ENCODE peak calls at places on chromosomes 7 and 10, in seven cellular contexts. F is HepG2, N is HCT116, B is K562, A is H1, J is SK-N-SH, X is GM12878. G is an unnamed sample.
A peak's percentile ranks its signal among the peaks of the same experiment; 100 is the strongest.

GRCh38 chr10:84317174-84317573 is 11.2 kb upstream of the CCSER2 start:
- DNase-seq in F (no peak), N (no peak), B (no peak), A (no peak), J (no peak), X (no peak), G (no peak)

GRCh38 chr7:100509213-100509612 is 25.5 kb downstream of the NYAP1 start:
- DNase-seq in F (no peak), N (no peak), B (peak; percentile 2), A (no peak), J (no peak), X (no peak), G (no peak)

GRCh38 chr10:19847321-19847720 is 31.1 kb downstream of the PLXDC2 start:
- DNase-seq in F (no peak), N (no peak), B (no peak), A (no peak), J (no peak), X (no peak), G (no peak)

GRCh38 chr7:112150823-112151641 is 55.2 kb downstream of the DOCK4 start:
- DNase-seq in F (no peak), N (no peak), B (no peak), A (no peak), J (no peak), X (no peak), G (no peak)

GRCh38 chr7:1289681-1290261 is 57.1 kb downstream of the UNCX start:
- DNase-seq in F (no peak), N (no peak), B (no peak), A (no peak), J (no peak), X (no peak), G (no peak)

GRCh38 chr10:4775808-4776207 is 50.2 kb upstream of the AKR1E2 start:
- DNase-seq in F (no peak), N (no peak), B (no peak), A (no peak), J (no peak), X (no peak), G (no peak)

GRCh38 chr10:25017247-25017590 is 807 bp downstream of the THNSL1 start:
- DNase-seq in F (no peak), N (no peak), B (no peak), A (no peak), J (peak; percentile 29), X (peak; percentile 20), G (no peak)

GRCh38 chr10:14838582-14839304 is 637 bp downstream of the HSPA14 start:
- DNase-seq in F (peak; percentile 18), N (no peak), B (peak; percentile 71), A (peak; percentile 13), J (peak; percentile 74), X (no peak), G (no peak)

GRCh38 chr10:69089638-69090599 is 2.0 kb downstream of the SRGN start:
- DNase-seq in F (no peak), N (no peak), B (no peak), A (no peak), J (no peak), X (peak; percentile 65), G (no peak)

GRCh38 chr7:45692031-45692430 is 117.9 kb downstream of the ADCY1 start:
- DNase-seq in F (no peak), N (no peak), B (no peak), A (no peak), J (no peak), X (no peak), G (no peak)

GRCh38 chr7:127447326-127447945 is 54.9 kb upstream of the ZNF800 start:
- DNase-seq in F (peak; percentile 64), N (peak; percentile 74), B (peak; percentile 74), A (peak; percentile 64), J (peak; percentile 42), X (peak; percentile 28), G (peak; percentile 46)

GRCh38 chr7:127629268-127629854 is 11.4 kb upstream of the PAX4 start:
- DNase-seq in F (peak; percentile 33), N (peak; percentile 50), B (peak; percentile 51), A (peak; percentile 80), J (peak; percentile 58), X (no peak), G (peak; percentile 27)

GRCh38 chr10:29722777-29723176 is 88.0 kb upstream of the SVIL start:
- DNase-seq in F (no peak), N (no peak), B (no peak), A (no peak), J (no peak), X (no peak), G (no peak)

GRCh38 chr7:150586778-150587152 is 19.6 kb downstream of the GIMAP4 start:
- DNase-seq in F (no peak), N (no peak), B (no peak), A (no peak), J (no peak), X (no peak), G (no peak)

GRCh38 chr10:27391916-27392315 is 112.2 kb upstream of the RAB18 start:
- DNase-seq in F (no peak), N (no peak), B (no peak), A (no peak), J (no peak), X (no peak), G (no peak)

GRCh38 chr7:3282457-3282856 is 18.6 kb upstream of the SDK1 start:
- DNase-seq in F (no peak), N (no peak), B (no peak), A (no peak), J (no peak), X (no peak), G (no peak)

GRCh38 chr10:12876266-12876665 is 125.2 kb downstream of the CCDC3 start:
- DNase-seq in F (no peak), N (no peak), B (no peak), A (no peak), J (no peak), X (no peak), G (no peak)

GRCh38 chr7:23017303-23017702 is 3.4 kb upstream of the HYCC1 start:
- DNase-seq in F (no peak), N (no peak), B (no peak), A (no peak), J (no peak), X (no peak), G (no peak)

GRCh38 chr10:48517482-48517881 is 87.4 kb downstream of the ARHGAP22 start:
- DNase-seq in F (no peak), N (no peak), B (no peak), A (no peak), J (no peak), X (no peak), G (no peak)

GRCh38 chr7:151624246-151624928 is 104.7 kb upstream of the RHEB start:
- DNase-seq in F (no peak), N (no peak), B (no peak), A (no peak), J (no peak), X (no peak), G (no peak)

GRCh38 chr7:151621961-151622360 is 102.3 kb upstream of the RHEB start:
- DNase-seq in F (no peak), N (no peak), B (no peak), A (no peak), J (no peak), X (no peak), G (no peak)

GRCh38 chr7:151626422-151627115 is 106.9 kb upstream of the RHEB start:
- DNase-seq in F (peak; percentile 45), N (no peak), B (no peak), A (no peak), J (peak; percentile 56), X (no peak), G (no peak)

GRCh38 chr7:151628846-151629604 is 109.3 kb upstream of the RHEB start:
- DNase-seq in F (no peak), N (no peak), B (no peak), A (no peak), J (no peak), X (no peak), G (no peak)

DNA sequence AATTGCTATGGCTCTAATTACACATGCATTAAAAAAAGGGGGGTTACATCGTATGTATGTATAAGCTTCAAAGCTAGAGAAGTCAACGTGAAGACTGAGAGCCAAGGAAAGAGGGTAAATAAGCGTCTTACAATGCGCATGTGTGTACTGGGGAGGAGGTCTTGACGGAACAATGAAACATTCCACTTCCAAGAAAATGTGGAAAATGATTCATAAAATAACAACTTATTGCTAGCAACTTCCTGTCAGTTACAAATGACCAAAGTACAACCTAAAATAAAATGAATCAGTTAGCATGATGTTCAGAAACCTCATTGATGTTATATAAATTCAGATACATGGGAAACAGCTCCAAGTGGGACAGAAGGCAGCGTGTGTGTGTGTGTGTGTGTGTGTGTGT is 104.1 kb upstream of the RHEB start:
- DNase-seq in F (no peak), N (no peak), B (no peak), A (no peak), J (no peak), X (no peak), G (no peak)
- TF ChIP-seq JUND in F (no peak), N (no peak), B (no peak), A (no peak), J (no peak), X (no peak), G (no peak)

GRCh38 chr10:118373786-118374185 is 31.7 kb upstream of the FAM204A start:
- DNase-seq in F (peak; percentile 7), N (no peak), B (no peak), A (no peak), J (no peak), X (no peak), G (no peak)
- TF ChIP-seq JUND in F (no peak), N (no peak), B (no peak), A (no peak), J (peak; percentile 44), X (no peak), G (no peak)

GRCh38 chr10:18606051-18606730 is 45.2 kb downstream of the NSUN6 start:
- DNase-seq in F (no peak), N (no peak), B (no peak), A (no peak), J (no peak), X (no peak), G (no peak)

GRCh38 chr10:18608581-18608980 is 42.8 kb downstream of the NSUN6 start:
- DNase-seq in F (no peak), N (no peak), B (no peak), A (no peak), J (no peak), X (no peak), G (no peak)

GRCh38 chr10:18610517-18610916 is 40.9 kb downstream of the NSUN6 start:
- DNase-seq in F (peak; percentile 98), N (peak; percentile 72), B (no peak), A (no peak), J (peak; percentile 5), X (no peak), G (peak; percentile 7)

GRCh38 chr10:18607979-18608378 is 43.4 kb downstream of the NSUN6 start:
- DNase-seq in F (no peak), N (no peak), B (no peak), A (no peak), J (peak; percentile 5), X (no peak), G (no peak)

DNA sequence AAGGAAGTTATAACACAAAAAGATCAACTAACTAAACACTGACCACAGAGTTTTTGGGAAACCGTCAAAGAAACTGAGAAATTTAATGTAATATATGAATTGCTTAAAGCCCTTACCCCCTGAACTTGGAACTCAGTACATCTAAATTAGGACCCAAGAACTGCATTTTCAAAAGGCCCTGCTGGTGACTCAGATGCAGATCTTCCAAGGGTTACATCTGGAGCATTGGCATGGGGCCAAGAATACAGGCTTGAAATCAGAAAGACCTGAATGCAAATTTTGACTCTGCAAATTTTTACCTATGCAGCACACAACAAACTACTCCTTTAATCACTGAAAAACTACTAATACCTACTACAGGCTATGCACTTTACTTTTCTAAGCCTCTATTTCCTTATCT is 43.9 kb downstream of the NSUN6 start:
- DNase-seq in F (peak; percentile 37), N (peak; percentile 72), B (peak; percentile 49), A (no peak), J (peak; percentile 60), X (no peak), G (no peak)
- TF ChIP-seq JUND in F (no peak), N (peak; percentile 18), B (peak; percentile 47), A (no peak), J (peak; percentile 72), X (no peak), G (no peak)

GRCh38 chr10:123891147-123892011 is at the start of gene CPXM2:
- DNase-seq in F (no peak), N (no peak), B (no peak), A (peak; percentile 34), J (no peak), X (no peak), G (no peak)
- TF ChIP-seq JUND in F (no peak), N (no peak), B (no peak), A (no peak), J (no peak), X (no peak), G (no peak)